ENCODE peak calls at places on chromosomes 2 and 18, in seven cellular contexts. One of them, this sample, is unnamed.
A peak's percentile ranks its signal among the peaks of the same experiment; 100 is the strongest.

GRCh38 chr18:69883781-69884180 is 63.9 kb downstream of the CD226 start:
- DNase-seq in CD4-positive, alpha-beta T cell: no peak
- DNase-seq in adrenal gland: no peak
- DNase-seq in NB4: no peak
- DNase-seq in GM20000: no peak
- DNase-seq in A549: no peak
- DNase-seq in PC-3: no peak
- DNase-seq in this sample: no peak

GRCh38 chr2:241035142-241035817 is 36.9 kb downstream of the SNED1 start:
- DNase-seq in CD4-positive, alpha-beta T cell: no peak
- DNase-seq in adrenal gland: no peak
- DNase-seq in NB4: no peak
- DNase-seq in GM20000: peak; percentile 68
- DNase-seq in A549: no peak
- DNase-seq in PC-3: no peak
- DNase-seq in this sample: no peak

GRCh38 chr2:70514612-70515055 is 39.0 kb downstream of the TGFA start:
- DNase-seq in CD4-positive, alpha-beta T cell: no peak
- DNase-seq in adrenal gland: no peak
- DNase-seq in NB4: no peak
- DNase-seq in GM20000: no peak
- DNase-seq in A549: no peak
- DNase-seq in PC-3: no peak
- DNase-seq in this sample: peak; percentile 59

GRCh38 chr2:36587556-36587955 is 10.4 kb downstream of the FEZ2 start:
- DNase-seq in CD4-positive, alpha-beta T cell: no peak
- DNase-seq in adrenal gland: no peak
- DNase-seq in NB4: no peak
- DNase-seq in GM20000: no peak
- DNase-seq in A549: no peak
- DNase-seq in PC-3: no peak
- DNase-seq in this sample: no peak

GRCh38 chr2:33607137-33607781 is 8.2 kb upstream of the FAM98A start:
- DNase-seq in CD4-positive, alpha-beta T cell: no peak
- DNase-seq in adrenal gland: no peak
- DNase-seq in NB4: no peak
- DNase-seq in GM20000: no peak
- DNase-seq in A549: no peak
- DNase-seq in PC-3: no peak
- DNase-seq in this sample: no peak

GRCh38 chr18:55850904-55851303 is 262.9 kb upstream of the TCF4 start:
- DNase-seq in CD4-positive, alpha-beta T cell: no peak
- DNase-seq in adrenal gland: no peak
- DNase-seq in NB4: no peak
- DNase-seq in GM20000: no peak
- DNase-seq in A549: no peak
- DNase-seq in PC-3: no peak
- DNase-seq in this sample: no peak

GRCh38 chr2:205752421-205752820 is 70.1 kb downstream of the NRP2 start:
- DNase-seq in CD4-positive, alpha-beta T cell: no peak
- DNase-seq in adrenal gland: no peak
- DNase-seq in NB4: no peak
- DNase-seq in GM20000: no peak
- DNase-seq in A549: no peak
- DNase-seq in PC-3: no peak
- DNase-seq in this sample: no peak

GRCh38 chr2:29632018-29632417 is 289.4 kb downstream of the ALK start:
- DNase-seq in CD4-positive, alpha-beta T cell: no peak
- DNase-seq in adrenal gland: no peak
- DNase-seq in NB4: no peak
- DNase-seq in GM20000: no peak
- DNase-seq in A549: no peak
- DNase-seq in PC-3: peak; percentile 88
- DNase-seq in this sample: peak; percentile 38

GRCh38 chr2:65528241-65528574 is 95.8 kb upstream of the SPRED2 start:
- DNase-seq in CD4-positive, alpha-beta T cell: no peak
- DNase-seq in adrenal gland: no peak
- DNase-seq in NB4: no peak
- DNase-seq in GM20000: no peak
- DNase-seq in A549: no peak
- DNase-seq in PC-3: no peak
- DNase-seq in this sample: no peak

GRCh38 chr2:51368250-51368649 is 336.3 kb upstream of the NRXN1 start:
- DNase-seq in CD4-positive, alpha-beta T cell: no peak
- DNase-seq in adrenal gland: no peak
- DNase-seq in NB4: no peak
- DNase-seq in GM20000: no peak
- DNase-seq in A549: no peak
- DNase-seq in PC-3: no peak
- DNase-seq in this sample: no peak

GRCh38 chr18:32048507-32049091 is 30.0 kb downstream of the RNF125 start:
- DNase-seq in CD4-positive, alpha-beta T cell: no peak
- DNase-seq in adrenal gland: peak; percentile 42
- DNase-seq in NB4: peak; percentile 94
- DNase-seq in GM20000: peak; percentile 19
- DNase-seq in A549: peak; percentile 49
- DNase-seq in PC-3: no peak
- DNase-seq in this sample: peak; percentile 47

GRCh38 chr2:119123359-119123758 is 35.2 kb downstream of the C1QL2 start:
- DNase-seq in CD4-positive, alpha-beta T cell: no peak
- DNase-seq in adrenal gland: no peak
- DNase-seq in NB4: no peak
- DNase-seq in GM20000: no peak
- DNase-seq in A549: no peak
- DNase-seq in PC-3: no peak
- DNase-seq in this sample: no peak

GRCh38 chr2:129747500-129748125 is 231.9 kb upstream of the RAB6C start:
- DNase-seq in CD4-positive, alpha-beta T cell: no peak
- DNase-seq in adrenal gland: no peak
- DNase-seq in NB4: no peak
- DNase-seq in GM20000: no peak
- DNase-seq in A549: no peak
- DNase-seq in PC-3: no peak
- DNase-seq in this sample: no peak

GRCh38 chr2:71748227-71748626 is 294.9 kb downstream of the DYSF start:
- DNase-seq in CD4-positive, alpha-beta T cell: no peak
- DNase-seq in adrenal gland: peak; percentile 42
- DNase-seq in NB4: no peak
- DNase-seq in GM20000: no peak
- DNase-seq in A549: peak; percentile 41
- DNase-seq in PC-3: peak; percentile 28
- DNase-seq in this sample: no peak

GRCh38 chr18:11807233-11807632 is 44.0 kb upstream of the CHMP1B start:
- DNase-seq in CD4-positive, alpha-beta T cell: no peak
- DNase-seq in adrenal gland: no peak
- DNase-seq in NB4: no peak
- DNase-seq in GM20000: no peak
- DNase-seq in A549: peak; percentile 19
- DNase-seq in PC-3: peak; percentile 37
- DNase-seq in this sample: no peak

GRCh38 chr2:167862787-167863186 is 384.6 kb downstream of the STK39 start:
- DNase-seq in CD4-positive, alpha-beta T cell: no peak
- DNase-seq in adrenal gland: no peak
- DNase-seq in NB4: peak; percentile 13
- DNase-seq in GM20000: peak; percentile 8
- DNase-seq in A549: no peak
- DNase-seq in PC-3: peak; percentile 70
- DNase-seq in this sample: peak; percentile 21

GRCh38 chr18:3816601-3817363 is 366.8 kb downstream of the TGIF1 start:
- DNase-seq in CD4-positive, alpha-beta T cell: no peak
- DNase-seq in adrenal gland: peak; percentile 75
- DNase-seq in NB4: no peak
- DNase-seq in GM20000: no peak
- DNase-seq in A549: peak; percentile 89
- DNase-seq in PC-3: peak; percentile 42
- DNase-seq in this sample: peak; percentile 79

GRCh38 chr2:160583162-160583522 is 89.5 kb upstream of the RBMS1 start:
- DNase-seq in CD4-positive, alpha-beta T cell: no peak
- DNase-seq in adrenal gland: peak; percentile 18
- DNase-seq in NB4: no peak
- DNase-seq in GM20000: no peak
- DNase-seq in A549: peak; percentile 62
- DNase-seq in PC-3: peak; percentile 47
- DNase-seq in this sample: no peak

GRCh38 chr2:35871672-35872071 is 483.9 kb upstream of the CRIM1 start:
- DNase-seq in CD4-positive, alpha-beta T cell: no peak
- DNase-seq in adrenal gland: no peak
- DNase-seq in NB4: peak; percentile 13
- DNase-seq in GM20000: no peak
- DNase-seq in A549: peak; percentile 29
- DNase-seq in PC-3: peak; percentile 61
- DNase-seq in this sample: no peak

GRCh38 chr2:190277234-190278112 is 42.2 kb downstream of the HIBCH start:
- DNase-seq in CD4-positive, alpha-beta T cell: no peak
- DNase-seq in adrenal gland: no peak
- DNase-seq in NB4: peak; percentile 55
- DNase-seq in GM20000: peak; percentile 5
- DNase-seq in A549: peak; percentile 47
- DNase-seq in PC-3: peak; percentile 58
- DNase-seq in this sample: peak; percentile 44
- TF ChIP-seq CTCF in CD4-positive, alpha-beta T cell: peak; percentile 62
- TF ChIP-seq CTCF in adrenal gland: peak; percentile 32
- TF ChIP-seq CTCF in NB4: peak; percentile 32
- TF ChIP-seq CTCF in GM20000: no peak
- TF ChIP-seq CTCF in A549: peak; percentile 77
- TF ChIP-seq CTCF in PC-3: peak; percentile 73
- TF ChIP-seq CTCF in this sample: peak; percentile 55

GRCh38 chr18:68623342-68623741 is 91.6 kb downstream of the TMX3 start:
- DNase-seq in CD4-positive, alpha-beta T cell: no peak
- DNase-seq in adrenal gland: no peak
- DNase-seq in NB4: peak; percentile 54
- DNase-seq in GM20000: peak; percentile 42
- DNase-seq in A549: peak; percentile 48
- DNase-seq in PC-3: peak; percentile 78
- DNase-seq in this sample: peak; percentile 76
- TF ChIP-seq CTCF in CD4-positive, alpha-beta T cell: peak; percentile 26
- TF ChIP-seq CTCF in adrenal gland: peak; percentile 31
- TF ChIP-seq CTCF in NB4: peak; percentile 68
- TF ChIP-seq CTCF in GM20000: peak; percentile 27
- TF ChIP-seq CTCF in A549: peak; percentile 52
- TF ChIP-seq CTCF in PC-3: peak; percentile 88
- TF ChIP-seq CTCF in this sample: peak; percentile 78

DNA sequence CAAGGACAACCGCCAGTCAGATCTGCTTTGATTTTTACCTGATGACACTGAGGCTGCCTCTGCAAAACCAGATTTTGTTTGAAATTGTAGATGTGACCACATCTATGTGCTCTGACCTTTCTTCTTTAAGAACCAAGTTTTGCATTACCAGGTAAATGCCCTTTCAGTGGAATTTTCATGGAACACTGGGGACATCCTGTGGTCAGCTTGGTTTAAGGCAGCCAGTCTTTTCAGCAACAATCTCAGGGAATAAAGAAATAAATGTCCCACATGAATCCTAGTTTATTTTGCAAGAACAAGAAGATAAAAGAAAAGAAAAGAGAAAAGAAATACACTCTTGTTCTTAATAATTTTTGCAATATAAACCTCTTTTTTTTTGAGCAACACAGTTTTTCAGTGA is 90.6 kb downstream of the POU3F3 start:
- DNase-seq in CD4-positive, alpha-beta T cell: no peak
- DNase-seq in adrenal gland: no peak
- DNase-seq in NB4: peak; percentile 24
- DNase-seq in GM20000: no peak
- DNase-seq in A549: peak; percentile 50
- DNase-seq in PC-3: peak; percentile 70
- DNase-seq in this sample: peak; percentile 66
- TF ChIP-seq CTCF in CD4-positive, alpha-beta T cell: no peak
- TF ChIP-seq CTCF in adrenal gland: no peak
- TF ChIP-seq CTCF in NB4: no peak
- TF ChIP-seq CTCF in GM20000: no peak
- TF ChIP-seq CTCF in A549: peak; percentile 51
- TF ChIP-seq CTCF in PC-3: peak; percentile 80
- TF ChIP-seq CTCF in this sample: peak; percentile 62

DNA sequence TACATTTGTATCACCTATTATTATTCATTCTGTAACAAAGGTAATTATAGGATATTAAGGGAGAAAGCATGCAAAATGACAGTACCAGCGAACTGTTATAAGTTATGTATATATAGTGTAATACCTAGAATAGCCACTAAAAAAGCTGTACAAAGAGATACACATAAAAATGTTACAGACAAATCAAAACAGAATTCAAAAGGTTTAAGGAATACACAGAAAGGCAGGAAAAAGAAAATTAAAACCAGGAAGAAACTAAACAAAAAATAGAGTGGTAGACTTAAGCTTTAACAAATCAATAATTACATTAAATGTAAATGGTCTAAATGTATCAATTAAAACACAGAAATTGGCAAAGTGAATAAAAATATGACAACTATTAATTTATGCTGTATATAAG is 176.4 kb upstream of the REV1 start:
- DNase-seq in CD4-positive, alpha-beta T cell: no peak
- DNase-seq in adrenal gland: no peak
- DNase-seq in NB4: no peak
- DNase-seq in GM20000: no peak
- DNase-seq in A549: no peak
- DNase-seq in PC-3: no peak
- DNase-seq in this sample: no peak
- TF ChIP-seq CTCF in CD4-positive, alpha-beta T cell: no peak
- TF ChIP-seq CTCF in adrenal gland: no peak
- TF ChIP-seq CTCF in NB4: no peak
- TF ChIP-seq CTCF in GM20000: no peak
- TF ChIP-seq CTCF in A549: no peak
- TF ChIP-seq CTCF in PC-3: no peak
- TF ChIP-seq CTCF in this sample: no peak